ENCODE peak calls at places on chromosomes 3 and 15, in four cellular contexts. One of them, this sample, is unnamed.

GRCh38 chr3:15858547-15859506 is 61.0 kb upstream of the ANKRD28 start:
- DNase-seq in AG09309: no peak
- DNase-seq in right atrium auricular region: no peak
- DNase-seq in GM12878: peak; percentile 26
- DNase-seq in this sample: no peak

GRCh38 chr3:129650256-129650872 is 43.9 kb upstream of the PLXND1 start:
- DNase-seq in AG09309: peak; percentile 82
- DNase-seq in right atrium auricular region: peak; percentile 86
- DNase-seq in GM12878: no peak
- DNase-seq in this sample: peak; percentile 61

GRCh38 chr15:86162172-86162591 is 82.5 kb downstream of the AGBL1 start:
- DNase-seq in AG09309: no peak
- DNase-seq in right atrium auricular region: no peak
- DNase-seq in GM12878: no peak
- DNase-seq in this sample: no peak

GRCh38 chr3:53077476-53078220 is 31.8 kb upstream of the SFMBT1 start:
- DNase-seq in AG09309: no peak
- DNase-seq in right atrium auricular region: no peak
- DNase-seq in GM12878: no peak
- DNase-seq in this sample: no peak

GRCh38 chr15:101188517-101189340 is 63.1 kb downstream of the CHSY1 start:
- DNase-seq in AG09309: peak; percentile 86
- DNase-seq in right atrium auricular region: no peak
- DNase-seq in GM12878: peak; percentile 39
- DNase-seq in this sample: peak; percentile 76

GRCh38 chr15:98567951-98568350 is 80.4 kb upstream of the IGF1R start:
- DNase-seq in AG09309: no peak
- DNase-seq in right atrium auricular region: no peak
- DNase-seq in GM12878: no peak
- DNase-seq in this sample: no peak

GRCh38 chr3:52218454-52218853 is 7.0 kb downstream of the TLR9 start:
- DNase-seq in AG09309: no peak
- DNase-seq in right atrium auricular region: no peak
- DNase-seq in GM12878: no peak
- DNase-seq in this sample: no peak

GRCh38 chr3:134527037-134527436 is 41.2 kb downstream of the CEP63 start:
- DNase-seq in AG09309: no peak
- DNase-seq in right atrium auricular region: no peak
- DNase-seq in GM12878: no peak
- DNase-seq in this sample: no peak

GRCh38 chr15:25068696-25069095 is 113.9 kb downstream of the SNRPN start:
- DNase-seq in AG09309: no peak
- DNase-seq in right atrium auricular region: no peak
- DNase-seq in GM12878: no peak
- DNase-seq in this sample: no peak

GRCh38 chr3:153293222-153293621 is 131.2 kb downstream of the RAP2B start:
- DNase-seq in AG09309: peak; percentile 55
- DNase-seq in right atrium auricular region: no peak
- DNase-seq in GM12878: no peak
- DNase-seq in this sample: no peak

GRCh38 chr15:85545757-85546156 is 165.4 kb downstream of the AKAP13 start:
- DNase-seq in AG09309: no peak
- DNase-seq in right atrium auricular region: no peak
- DNase-seq in GM12878: no peak
- DNase-seq in this sample: no peak

GRCh38 chr3:38203690-38204089 is 38.4 kb downstream of the OXSR1 start:
- DNase-seq in AG09309: no peak
- DNase-seq in right atrium auricular region: no peak
- DNase-seq in GM12878: no peak
- DNase-seq in this sample: no peak

DNA sequence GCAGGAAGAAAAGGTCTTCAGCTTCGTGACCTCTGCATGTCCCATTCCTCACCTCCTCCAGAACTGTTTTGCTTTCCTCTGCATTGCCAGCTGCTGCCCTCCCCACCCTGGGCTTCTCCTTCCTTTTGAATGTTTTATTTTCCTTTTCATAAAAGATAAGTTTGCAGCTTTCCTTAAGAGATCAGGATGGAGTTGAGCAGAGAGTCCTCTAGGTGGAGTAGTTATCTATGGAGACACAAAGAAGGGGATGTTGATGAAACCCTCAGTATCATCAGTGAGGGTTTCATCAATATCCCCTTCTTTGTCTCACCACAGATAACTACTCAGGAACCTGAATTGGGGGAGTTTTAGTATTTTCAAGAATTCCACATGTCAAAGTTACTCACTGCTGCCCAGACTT is 19.0 kb upstream of the SLC25A36 start:
- DNase-seq in AG09309: no peak
- DNase-seq in right atrium auricular region: no peak
- DNase-seq in GM12878: no peak
- DNase-seq in this sample: no peak
- TF ChIP-seq CTCF in AG09309: peak; percentile 53
- TF ChIP-seq CTCF in right atrium auricular region: peak; percentile 32
- TF ChIP-seq CTCF in GM12878: peak; percentile 45
- TF ChIP-seq CTCF in this sample: peak; percentile 34

DNA sequence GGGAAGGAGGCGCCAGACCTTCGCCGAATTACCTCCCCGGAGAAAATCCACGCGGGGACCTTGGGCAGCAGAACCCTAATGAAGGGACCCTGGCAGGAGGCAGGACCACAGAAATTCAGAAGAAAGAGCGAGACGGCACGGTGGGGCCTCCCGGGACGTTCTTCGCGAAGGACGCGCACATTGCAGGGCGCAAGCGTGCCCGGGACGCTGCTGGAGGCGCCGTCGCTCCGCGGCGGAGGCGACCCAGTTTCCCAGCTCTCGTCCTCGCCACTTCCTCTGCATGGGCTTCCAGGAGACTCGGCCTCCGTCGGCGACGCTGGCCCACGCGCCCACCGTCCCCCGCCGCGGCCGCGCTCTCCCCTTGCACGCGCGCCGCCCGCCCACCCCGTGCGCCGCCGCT is 31.9 kb upstream of the SMAD3 start:
- DNase-seq in AG09309: no peak
- DNase-seq in right atrium auricular region: no peak
- DNase-seq in GM12878: no peak
- DNase-seq in this sample: no peak
- H3K4me3 ChIP-seq in AG09309: no peak overlapping the region
- H3K4me3 ChIP-seq in right atrium auricular region: peak overlapping the region; percentile 0
- H3K4me3 ChIP-seq in GM12878: no peak overlapping the region
- H3K4me3 ChIP-seq in this sample: peak overlapping the region; percentile 15

DNA sequence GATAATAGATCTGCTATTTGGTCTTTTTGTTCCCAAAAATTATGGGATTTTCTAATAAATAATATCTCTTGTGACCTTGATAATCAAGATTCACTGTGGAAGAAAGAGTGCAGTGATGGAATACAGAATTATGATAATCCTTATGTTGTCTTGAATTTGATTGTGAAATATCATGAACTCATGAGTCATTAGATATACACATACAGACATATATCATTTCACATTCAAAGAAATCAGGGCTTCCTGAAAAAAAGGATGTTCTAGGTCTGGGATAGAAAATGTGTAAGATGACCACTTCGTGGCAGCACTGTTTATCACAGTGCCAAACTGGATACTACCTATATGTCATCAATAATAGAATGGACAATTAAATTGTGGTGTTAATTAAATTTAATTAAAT is 97.7 kb downstream of the DPH6 start:
- DNase-seq in AG09309: no peak
- DNase-seq in right atrium auricular region: no peak
- DNase-seq in GM12878: no peak
- DNase-seq in this sample: no peak
- TF ChIP-seq CTCF in AG09309: no peak
- TF ChIP-seq CTCF in right atrium auricular region: no peak
- TF ChIP-seq CTCF in GM12878: no peak
- TF ChIP-seq CTCF in this sample: no peak

GRCh38 chr15:66704783-66705113 is 2.7 kb downstream of the SMAD6 start:
- DNase-seq in AG09309: no peak
- DNase-seq in right atrium auricular region: no peak
- DNase-seq in GM12878: no peak
- DNase-seq in this sample: no peak

GRCh38 chr15:66706225-66706732 is 4.2 kb downstream of the SMAD6 start:
- DNase-seq in AG09309: no peak
- DNase-seq in right atrium auricular region: no peak
- DNase-seq in GM12878: no peak
- DNase-seq in this sample: no peak

GRCh38 chr15:66706840-66707239 is 4.8 kb downstream of the SMAD6 start:
- DNase-seq in AG09309: no peak
- DNase-seq in right atrium auricular region: no peak
- DNase-seq in GM12878: no peak
- DNase-seq in this sample: no peak

GRCh38 chr15:66704019-66704782 is 2.2 kb downstream of the SMAD6 start:
- DNase-seq in AG09309: no peak
- DNase-seq in right atrium auricular region: no peak
- DNase-seq in GM12878: no peak
- DNase-seq in this sample: no peak

GRCh38 chr15:66705277-66705927 is 3.4 kb downstream of the SMAD6 start:
- DNase-seq in AG09309: no peak
- DNase-seq in right atrium auricular region: no peak
- DNase-seq in GM12878: no peak
- DNase-seq in this sample: no peak
- H3K4me3 ChIP-seq in AG09309: peak overlapping the region; percentile 79
- H3K4me3 ChIP-seq in right atrium auricular region: peak overlapping the region; percentile 69
- H3K4me3 ChIP-seq in GM12878: no peak overlapping the region
- H3K4me3 ChIP-seq in this sample: peak overlapping the region; percentile 83

GRCh38 chr3:116413319-116413718 is 32.0 kb downstream of the LSAMP start:
- DNase-seq in AG09309: no peak
- DNase-seq in right atrium auricular region: no peak
- DNase-seq in GM12878: no peak
- DNase-seq in this sample: no peak
- TF ChIP-seq CTCF in AG09309: no peak
- TF ChIP-seq CTCF in right atrium auricular region: no peak
- TF ChIP-seq CTCF in GM12878: no peak
- TF ChIP-seq CTCF in this sample: no peak

GRCh38 chr15:99917237-99917636 is 184.0 kb upstream of the LYSMD4 start:
- DNase-seq in AG09309: no peak
- DNase-seq in right atrium auricular region: no peak
- DNase-seq in GM12878: no peak
- DNase-seq in this sample: no peak

GRCh38 chr15:99916668-99917223 is 183.5 kb upstream of the LYSMD4 start:
- DNase-seq in AG09309: no peak
- DNase-seq in right atrium auricular region: no peak
- DNase-seq in GM12878: no peak
- DNase-seq in this sample: no peak

GRCh38 chr15:99921086-99921485 is 187.8 kb upstream of the LYSMD4 start:
- DNase-seq in AG09309: no peak
- DNase-seq in right atrium auricular region: no peak
- DNase-seq in GM12878: no peak
- DNase-seq in this sample: no peak

GRCh38 chr15:99918072-99918471 is 184.8 kb upstream of the LYSMD4 start:
- DNase-seq in AG09309: no peak
- DNase-seq in right atrium auricular region: no peak
- DNase-seq in GM12878: no peak
- DNase-seq in this sample: no peak
- H3K4me3 ChIP-seq in AG09309: no peak overlapping the region
- H3K4me3 ChIP-seq in right atrium auricular region: no peak overlapping the region
- H3K4me3 ChIP-seq in GM12878: no peak overlapping the region
- H3K4me3 ChIP-seq in this sample: no peak overlapping the region

DNA sequence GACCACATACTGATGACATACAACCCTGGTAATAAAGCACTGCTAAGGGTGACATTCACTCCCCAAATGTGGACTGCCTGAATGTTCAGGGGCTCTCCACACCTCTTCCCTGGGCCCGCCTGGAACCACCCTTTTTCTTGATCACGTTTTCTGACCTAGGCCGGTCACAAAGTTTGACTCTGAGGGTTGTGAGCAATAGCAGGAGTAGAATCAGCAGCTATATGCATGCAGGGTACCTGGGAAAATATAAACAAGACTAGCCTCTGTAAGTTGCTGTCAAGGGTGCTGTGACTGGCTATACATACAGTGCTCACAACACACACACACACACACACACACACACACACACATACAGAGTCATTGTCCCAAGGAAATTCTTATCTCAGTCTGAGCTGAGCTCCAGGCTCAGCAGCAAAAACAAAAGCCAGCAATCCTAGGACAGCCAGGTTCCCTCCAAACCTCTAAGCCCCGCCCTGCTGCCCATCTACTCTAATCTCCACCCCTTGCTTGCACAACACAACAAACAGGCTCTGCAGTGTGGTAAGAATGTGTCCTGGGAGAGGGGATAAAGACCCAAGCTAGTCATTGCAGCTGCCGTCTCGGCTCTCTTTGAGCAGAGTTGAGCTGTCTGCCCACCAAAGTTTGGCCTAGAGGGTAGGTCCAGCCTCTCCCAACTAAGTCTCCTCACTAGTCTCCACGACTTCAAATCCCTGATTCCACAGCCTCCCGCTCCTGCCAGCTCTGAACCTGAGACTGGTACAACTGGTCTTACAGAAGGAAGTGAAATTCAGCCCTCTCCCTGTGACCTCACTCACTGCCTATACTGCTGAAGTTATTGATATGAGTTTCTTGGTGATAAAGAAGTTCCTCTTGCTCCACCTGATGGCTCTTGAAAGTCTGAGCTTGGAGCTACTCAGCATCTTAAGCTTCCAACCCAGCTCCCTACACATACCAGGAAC is 2.2 kb downstream of the BMF start:
- DNase-seq in AG09309: no peak
- DNase-seq in right atrium auricular region: peak; percentile 90
- DNase-seq in GM12878: peak; percentile 83
- DNase-seq in this sample: no peak
- TF ChIP-seq CTCF in AG09309: no peak
- TF ChIP-seq CTCF in right atrium auricular region: no peak
- TF ChIP-seq CTCF in GM12878: peak; percentile 55
- TF ChIP-seq CTCF in this sample: no peak

GRCh38 chr15:53110999-53111398 is 320.9 kb upstream of the ONECUT1 start:
- DNase-seq in AG09309: no peak
- DNase-seq in right atrium auricular region: no peak
- DNase-seq in GM12878: no peak
- DNase-seq in this sample: no peak

GRCh38 chr15:53115563-53115962 is 325.4 kb upstream of the ONECUT1 start:
- DNase-seq in AG09309: no peak
- DNase-seq in right atrium auricular region: no peak
- DNase-seq in GM12878: no peak
- DNase-seq in this sample: no peak

GRCh38 chr15:53116169-53116568 is 326.0 kb upstream of the ONECUT1 start:
- DNase-seq in AG09309: no peak
- DNase-seq in right atrium auricular region: no peak
- DNase-seq in GM12878: no peak
- DNase-seq in this sample: no peak

DNA sequence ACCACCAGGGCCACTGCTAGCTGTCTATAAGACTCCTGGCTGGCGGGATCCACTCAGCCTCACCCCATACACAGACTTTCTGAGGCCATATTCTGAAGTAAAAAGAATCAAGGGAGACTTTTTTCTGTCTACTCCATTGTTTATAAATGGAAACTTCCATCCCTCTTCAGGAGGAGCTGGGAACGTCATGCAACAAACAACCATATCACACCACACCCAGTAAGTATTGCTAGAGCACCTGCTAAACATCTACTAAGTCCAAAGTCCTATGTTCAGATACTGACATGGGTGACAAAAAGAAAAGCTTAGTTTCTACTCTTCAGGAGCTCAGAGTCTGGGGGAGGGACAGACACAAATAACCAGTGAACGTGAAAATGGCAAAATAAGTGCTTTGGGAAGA is 324.8 kb upstream of the ONECUT1 start:
- DNase-seq in AG09309: no peak
- DNase-seq in right atrium auricular region: no peak
- DNase-seq in GM12878: no peak
- DNase-seq in this sample: no peak
- H3K4me3 ChIP-seq in AG09309: no peak overlapping the region
- H3K4me3 ChIP-seq in right atrium auricular region: no peak overlapping the region
- H3K4me3 ChIP-seq in GM12878: no peak overlapping the region
- H3K4me3 ChIP-seq in this sample: no peak overlapping the region

GRCh38 chr15:51286816-51287215 is 51.6 kb downstream of the CYP19A1 start:
- DNase-seq in AG09309: no peak
- DNase-seq in right atrium auricular region: no peak
- DNase-seq in GM12878: no peak
- DNase-seq in this sample: no peak
- TF ChIP-seq CTCF in AG09309: no peak
- TF ChIP-seq CTCF in right atrium auricular region: no peak
- TF ChIP-seq CTCF in GM12878: peak; percentile 32
- TF ChIP-seq CTCF in this sample: no peak

This sample was measured in AG04449.